ENCODE peak calls at places on chromosome 1, in eight cellular contexts. One of them, this sample, is unnamed.

GRCh38 chr1:7454895-7455784 is 316.0 kb upstream of the VAMP3 start:
- DNase-seq in left colon: no peak
- DNase-seq in BJ: no peak
- DNase-seq in dermis blood vessel endothelial cell: no peak
- DNase-seq in COLO829: no peak
- DNase-seq in GDM1: no peak
- DNase-seq in EL: peak
- DNase-seq in dorsolateral prefrontal cortex: no peak
- DNase-seq in this sample: peak

GRCh38 chr1:219385786-219386427 is 212.2 kb downstream of the LYPLAL1 start:
- DNase-seq in left colon: no peak
- DNase-seq in BJ: no peak
- DNase-seq in dermis blood vessel endothelial cell: peak
- DNase-seq in COLO829: peak
- DNase-seq in GDM1: peak
- DNase-seq in EL: peak
- DNase-seq in dorsolateral prefrontal cortex: peak
- DNase-seq in this sample: peak

GRCh38 chr1:234555390-234556112 is 54.4 kb downstream of the IRF2BP2 start:
- DNase-seq in left colon: peak
- DNase-seq in BJ: no peak
- DNase-seq in dermis blood vessel endothelial cell: no peak
- DNase-seq in COLO829: no peak
- DNase-seq in GDM1: no peak
- DNase-seq in EL: no peak
- DNase-seq in dorsolateral prefrontal cortex: no peak
- DNase-seq in this sample: no peak

GRCh38 chr1:7579016-7579415 is 192.1 kb upstream of the VAMP3 start:
- DNase-seq in left colon: peak
- DNase-seq in BJ: no peak
- DNase-seq in dermis blood vessel endothelial cell: no peak
- DNase-seq in COLO829: no peak
- DNase-seq in GDM1: no peak
- DNase-seq in EL: no peak
- DNase-seq in dorsolateral prefrontal cortex: no peak
- DNase-seq in this sample: no peak

GRCh38 chr1:31374511-31375196 is 1.8 kb upstream of the FABP3 start:
- DNase-seq in left colon: no peak
- DNase-seq in BJ: no peak
- DNase-seq in dermis blood vessel endothelial cell: no peak
- DNase-seq in COLO829: no peak
- DNase-seq in GDM1: no peak
- DNase-seq in EL: peak
- DNase-seq in dorsolateral prefrontal cortex: no peak
- DNase-seq in this sample: no peak

GRCh38 chr1:195898924-195899323 is 709.3 kb downstream of the KCNT2 start:
- DNase-seq in left colon: no peak
- DNase-seq in BJ: no peak
- DNase-seq in dermis blood vessel endothelial cell: no peak
- DNase-seq in COLO829: no peak
- DNase-seq in GDM1: peak
- DNase-seq in EL: no peak
- DNase-seq in dorsolateral prefrontal cortex: no peak
- DNase-seq in this sample: no peak

GRCh38 chr1:90959352-90960206 is 62.3 kb downstream of the ZNF644 start:
- DNase-seq in left colon: no peak
- DNase-seq in BJ: no peak
- DNase-seq in dermis blood vessel endothelial cell: no peak
- DNase-seq in COLO829: peak
- DNase-seq in GDM1: no peak
- DNase-seq in EL: peak
- DNase-seq in dorsolateral prefrontal cortex: no peak
- DNase-seq in this sample: no peak

GRCh38 chr1:109823543-109824348 is 60.0 kb upstream of the EPS8L3 start:
- DNase-seq in left colon: no peak
- DNase-seq in BJ: no peak
- DNase-seq in dermis blood vessel endothelial cell: peak
- DNase-seq in COLO829: no peak
- DNase-seq in GDM1: no peak
- DNase-seq in EL: peak
- DNase-seq in dorsolateral prefrontal cortex: no peak
- DNase-seq in this sample: no peak

GRCh38 chr1:32753532-32754281 is 51.1 kb upstream of the SYNC start:
- DNase-seq in left colon: peak
- DNase-seq in BJ: no peak
- DNase-seq in dermis blood vessel endothelial cell: peak
- DNase-seq in COLO829: peak
- DNase-seq in GDM1: no peak
- DNase-seq in EL: peak
- DNase-seq in dorsolateral prefrontal cortex: no peak
- DNase-seq in this sample: peak

GRCh38 chr1:19123837-19124236 is 86.2 kb downstream of the UBR4 start:
- DNase-seq in left colon: no peak
- DNase-seq in BJ: no peak
- DNase-seq in dermis blood vessel endothelial cell: no peak
- DNase-seq in COLO829: no peak
- DNase-seq in GDM1: peak
- DNase-seq in EL: no peak
- DNase-seq in dorsolateral prefrontal cortex: no peak
- DNase-seq in this sample: no peak

GRCh38 chr1:40264354-40264781 is 6.3 kb downstream of the ZMPSTE24 start:
- DNase-seq in left colon: no peak
- DNase-seq in BJ: no peak
- DNase-seq in dermis blood vessel endothelial cell: no peak
- DNase-seq in COLO829: no peak
- DNase-seq in GDM1: no peak
- DNase-seq in EL: no peak
- DNase-seq in dorsolateral prefrontal cortex: no peak
- DNase-seq in this sample: no peak

GRCh38 chr1:187836557-187836956 is 1007.8 kb downstream of the PLA2G4A start:
- DNase-seq in left colon: no peak
- DNase-seq in BJ: no peak
- DNase-seq in dermis blood vessel endothelial cell: no peak
- DNase-seq in COLO829: no peak
- DNase-seq in GDM1: no peak
- DNase-seq in EL: no peak
- DNase-seq in dorsolateral prefrontal cortex: no peak
- DNase-seq in this sample: no peak

GRCh38 chr1:48688102-48688760 is 88.5 kb downstream of the BEND5 start:
- DNase-seq in left colon: no peak
- DNase-seq in BJ: no peak
- DNase-seq in dermis blood vessel endothelial cell: no peak
- DNase-seq in COLO829: no peak
- DNase-seq in GDM1: no peak
- DNase-seq in EL: no peak
- DNase-seq in dorsolateral prefrontal cortex: no peak
- DNase-seq in this sample: no peak